ENCODE peak calls at places on chromosomes 11 and 22, in seven cellular contexts. C, U, W, F, M, P and X are unnamed samples.
A peak's percentile ranks its signal among the peaks of the same experiment; 100 is the strongest.

GRCh38 chr11:99865951-99866350 is 821.1 kb upstream of the ARHGAP42 start:
- DNase-seq in P (no peak), M (no peak), U (no peak), C (no peak), W (no peak), F (peak; percentile 71), X (no peak)

GRCh38 chr11:121928597-121929580 is 187.1 kb downstream of the BLID start:
- DNase-seq in U (no peak), C (peak; percentile 65), P (no peak), M (no peak), F (peak; percentile 22), W (no peak), X (no peak)

GRCh38 chr22:29074276-29074625 is 1.4 kb downstream of the KREMEN1 start:
- DNase-seq in U (no peak), F (no peak), C (no peak), M (no peak), W (no peak), P (no peak), X (no peak)

GRCh38 chr22:40413873-40414272 is 43.5 kb downstream of the SGSM3 start:
- DNase-seq in M (no peak), P (no peak), F (no peak), U (peak; percentile 62), C (no peak), W (no peak), X (no peak)

GRCh38 chr11:123573291-123573690 is 81.1 kb downstream of the SCN3B start:
- DNase-seq in M (no peak), F (no peak), C (no peak), U (no peak), W (no peak), P (no peak), X (no peak)

GRCh38 chr11:95571861-95572260 is 217.7 kb downstream of the FAM76B start:
- DNase-seq in W (no peak), F (no peak), M (no peak), C (no peak), U (no peak), P (no peak), X (no peak)

GRCh38 chr11:109236696-109237095 is 185.3 kb upstream of the C11orf87 start:
- DNase-seq in F (no peak), P (no peak), M (no peak), U (no peak), C (no peak), W (no peak), X (no peak)

GRCh38 chr11:9888938-9889337 is 225.1 kb downstream of the SWAP70 start:
- DNase-seq in F (no peak), U (no peak), W (no peak), P (no peak), M (no peak), C (no peak), X (no peak)

GRCh38 chr22:29593923-29594322 is 9.5 kb upstream of the NF2 start:
- DNase-seq in M (no peak), U (no peak), C (no peak), P (no peak), W (no peak), F (no peak), X (no peak)

DNA sequence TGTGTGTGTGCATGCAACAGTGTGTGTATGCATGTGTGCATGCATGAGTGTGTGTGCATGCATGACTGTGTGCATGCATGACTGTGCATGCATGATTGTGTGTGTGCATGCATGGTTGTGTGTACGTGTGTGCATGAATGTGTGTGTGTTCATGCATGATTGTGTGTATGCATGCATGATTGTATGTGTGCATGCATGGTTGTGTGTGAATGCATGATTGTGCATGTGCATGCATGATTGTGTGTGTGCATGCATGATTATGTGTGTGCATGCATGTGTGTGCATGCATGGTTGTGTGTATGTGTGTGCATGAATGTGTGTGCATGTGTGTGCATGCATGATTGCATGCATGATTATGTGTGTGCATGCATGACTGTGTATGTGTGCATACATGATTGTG is 1052.0 kb downstream of the TBC1D22A start:
- DNase-seq in U (no peak), W (no peak), P (no peak), F (no peak), M (no peak), C (no peak), X (no peak)
- H3K9me3 ChIP-seq in U (peaks cover 4% of the 10 kb centered on the region), W (no peaks in the 10 kb centered on the region), P (no peaks in the 10 kb centered on the region), F (no peaks in the 10 kb centered on the region), M (no peaks in the 10 kb centered on the region), C (no peaks in the 10 kb centered on the region), X (peaks cover 7% of the 10 kb centered on the region)

GRCh38 chr11:46445887-46446286 is 54.3 kb upstream of the CHRM4 start:
- DNase-seq in M (no peak), F (no peak), P (no peak), C (no peak), W (no peak), U (no peak), X (no peak)

GRCh38 chr11:46445192-46445591 is 53.6 kb upstream of the CHRM4 start:
- DNase-seq in F (no peak), U (no peak), W (no peak), P (no peak), C (no peak), M (no peak), X (no peak)

GRCh38 chr11:46447544-46447943 is 56.0 kb upstream of the CHRM4 start:
- DNase-seq in P (no peak), W (no peak), M (no peak), U (no peak), F (no peak), C (no peak), X (no peak)

GRCh38 chr11:46444305-46444704 is 52.7 kb upstream of the CHRM4 start:
- DNase-seq in W (no peak), M (no peak), F (no peak), U (no peak), C (no peak), P (no peak), X (no peak)

GRCh38 chr11:46446343-46446751 is 54.8 kb upstream of the CHRM4 start:
- DNase-seq in P (no peak), F (peak; percentile 67), C (no peak), U (no peak), W (no peak), M (no peak), X (no peak)
- H3K27ac ChIP-seq in P (no peak overlapping the region), F (no peak overlapping the region), C (no peak overlapping the region), U (no peak overlapping the region), W (no peak overlapping the region), M (no peak overlapping the region), X (peak overlapping the region; percentile 35)

GRCh38 chr11:2482745-2483144 is 37.9 kb downstream of the KCNQ1 start:
- DNase-seq in M (no peak), F (no peak), U (no peak), W (no peak), C (no peak), P (no peak), X (no peak)
- H3K9me3 ChIP-seq in M (peaks cover 15% of the 10 kb centered on the region), F (peaks cover 2% of the 10 kb centered on the region), U (peaks cover 2% of the 10 kb centered on the region), W (peaks cover 11% of the 10 kb centered on the region), C (no peaks in the 10 kb centered on the region), P (peaks cover 9% of the 10 kb centered on the region), X (peaks cover 20% of the 10 kb centered on the region)

GRCh38 chr11:111077938-111078337 is 167.6 kb upstream of the POU2AF2 start:
- DNase-seq in W (no peak), C (no peak), M (no peak), P (no peak), F (no peak), U (no peak), X (no peak)

GRCh38 chr11:111086058-111086457 is 159.5 kb upstream of the POU2AF2 start:
- DNase-seq in C (no peak), M (no peak), U (no peak), W (no peak), P (no peak), F (no peak), X (no peak)

GRCh38 chr11:111081021-111081511 is 164.5 kb upstream of the POU2AF2 start:
- DNase-seq in U (no peak), P (no peak), F (no peak), M (no peak), C (no peak), W (no peak), X (no peak)
- H3K27ac ChIP-seq in U (no peak overlapping the region), P (no peak overlapping the region), F (no peak overlapping the region), M (no peak overlapping the region), C (no peak overlapping the region), W (no peak overlapping the region), X (no peak overlapping the region)

GRCh38 chr22:48975886-48976285 is 851.8 kb downstream of the BRD1 start:
- DNase-seq in C (no peak), P (no peak), W (no peak), M (no peak), U (no peak), F (peak; percentile 71), X (no peak)

GRCh38 chr22:48974443-48975251 is 853.0 kb downstream of the BRD1 start:
- DNase-seq in U (peak; percentile 61), W (no peak), M (no peak), C (no peak), P (no peak), F (no peak), X (no peak)

GRCh38 chr22:48973694-48974041 is 854.0 kb downstream of the BRD1 start:
- DNase-seq in W (no peak), M (no peak), C (no peak), U (no peak), F (no peak), P (no peak), X (no peak)

GRCh38 chr22:48975252-48975780 is 852.4 kb downstream of the BRD1 start:
- DNase-seq in M (no peak), U (peak; percentile 54), P (no peak), W (no peak), C (no peak), F (peak; percentile 6), X (no peak)

DNA sequence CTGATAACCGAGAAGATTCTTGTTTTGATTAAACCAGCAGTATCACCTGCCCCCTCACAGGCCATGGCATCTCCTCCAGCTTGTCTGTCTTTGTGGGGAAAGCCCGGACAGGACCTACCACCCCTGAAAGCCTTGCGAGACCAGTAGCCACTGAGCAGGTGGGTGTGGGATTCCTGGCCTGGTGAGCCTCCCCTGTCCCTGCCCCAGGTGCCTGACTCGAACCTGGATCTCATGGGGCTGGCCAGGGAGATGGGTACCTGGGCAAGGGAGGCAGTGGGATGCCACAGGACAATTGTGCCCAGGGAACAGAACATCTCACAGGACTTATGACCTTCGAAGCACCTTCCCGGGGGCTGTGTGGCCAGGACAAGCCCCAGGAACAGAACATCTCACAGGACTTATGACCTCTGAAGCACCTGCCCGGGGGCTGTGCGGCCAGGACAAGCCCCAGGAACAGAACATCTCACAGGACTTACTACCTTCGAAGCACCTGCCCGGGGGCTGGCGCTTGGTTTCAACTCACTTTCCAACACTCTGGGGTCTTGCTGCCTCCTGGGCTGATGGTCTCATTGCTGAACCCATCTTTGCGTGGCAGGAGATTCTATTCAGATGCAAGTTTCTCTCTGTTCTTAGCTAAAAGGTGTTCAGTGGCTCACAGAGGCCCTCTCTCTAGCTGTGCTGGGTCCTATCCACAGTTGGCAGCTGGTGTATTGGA is 854.5 kb downstream of the BRD1 start:
- DNase-seq in U (peak; percentile 53), W (no peak), C (no peak), P (no peak), F (no peak), M (no peak), X (no peak)
- H3K9me3 ChIP-seq in U (no peaks in the 10 kb centered on the region), W (no peaks in the 10 kb centered on the region), C (no peaks in the 10 kb centered on the region), P (no peaks in the 10 kb centered on the region), F (no peaks in the 10 kb centered on the region), M (no peaks in the 10 kb centered on the region), X (no peaks in the 10 kb centered on the region)